ENCODE peak calls at places on chromosome X, in nine cellular contexts. H is activated CD4-positive, alpha-beta T cell treated with anti-CD3 and anti-CD28 coated beads for 4 hours; W is activated gamma-delta T cell; S is stimulated activated CD4-positive, alpha-beta T cell treated with anti-CD3 and anti-CD28 coated beads, Interleukin-4, amount 100 ng/mL, for 48 hours; L is left ventricle myocardium superior; U is neural progenitor cell; O is fibroblast of lung; D is Calu3; M is HL-60. K is an unnamed sample.

GRCh38 chrX:1592128-1592862 is 891 bp downstream of the AKAP17A start:
- DNase-seq in H (no peak), W (peak), S (no peak), L (no peak), U (no peak), O (peak), D (peak), M (no peak), K (no peak)

GRCh38 chrX:23332888-23333821 is 1.5 kb upstream of the PTCHD1 start:
- DNase-seq in H (no peak), W (no peak), S (no peak), L (no peak), U (peak), O (no peak), D (no peak), M (no peak), K (no peak)

GRCh38 chrX:21932277-21932996 is 8.1 kb upstream of the SMS start:
- DNase-seq in H (no peak), W (no peak), S (no peak), L (no peak), U (no peak), O (peak), D (peak), M (no peak), K (no peak)

GRCh38 chrX:24900234-24900633 is 115.5 kb downstream of the ARX start:
- DNase-seq in H (no peak), W (no peak), S (no peak), L (no peak), U (no peak), O (no peak), D (no peak), M (no peak), K (no peak)

GRCh38 chrX:93422693-93423092 is 250.7 kb downstream of the NAP1L3 start:
- DNase-seq in H (no peak), W (no peak), S (no peak), L (no peak), U (peak), O (no peak), D (no peak), M (no peak), K (no peak)

GRCh38 chrX:118644378-118644777 is 83.0 kb upstream of the IL13RA1 start:
- DNase-seq in H (no peak), W (no peak), S (no peak), L (no peak), U (no peak), O (peak), D (peak), M (peak), K (no peak)

GRCh38 chrX:134025986-134026731 is 40.8 kb upstream of the GPC3 start:
- DNase-seq in H (no peak), W (no peak), S (no peak), L (no peak), U (peak), O (no peak), D (no peak), M (no peak), K (no peak)

GRCh38 chrX:70613295-70613694 is 168.7 kb downstream of the DLG3 start:
- DNase-seq in H (no peak), W (no peak), S (no peak), L (no peak), U (no peak), O (peak), D (no peak), M (no peak), K (no peak)

GRCh38 chrX:100376581-100376980 is 33.5 kb downstream of the PCDH19 start:
- DNase-seq in H (no peak), W (no peak), S (no peak), L (no peak), U (no peak), O (peak), D (no peak), M (no peak), K (no peak)

GRCh38 chrX:85992811-85993229 is 54.5 kb downstream of the CHM start:
- DNase-seq in H (no peak), W (no peak), S (no peak), L (no peak), U (no peak), O (peak), D (no peak), M (no peak), K (no peak)

GRCh38 chrX:40496728-40497127 is 84.0 kb upstream of the ATP6AP2 start:
- DNase-seq in H (no peak), W (no peak), S (no peak), L (peak), U (peak), O (peak), D (no peak), M (no peak), K (no peak)

GRCh38 chrX:152632445-152633097 is 5.1 kb upstream of the GABRQ start:
- DNase-seq in H (peak), W (no peak), S (peak), L (peak), U (peak), O (peak), D (peak), M (no peak), K (no peak)